ENCODE peak calls at places on chromosomes 3 and 15, in four cellular contexts. M is IMR-90, H is mesendoderm, G is H1. U is an unnamed sample. For H3K79me1, the result is how much of the 10 kb centered on the place peaks cover.

GRCh38 chr3:115912372-115912771 is 289.1 kb downstream of the GAP43 start:
- DNase-seq in M (peak), H (no peak), G (no peak), U (no peak)

GRCh38 chr3:123297627-123297899 is 95.8 kb downstream of the SEC22A start:
- DNase-seq in H (peak), G (no peak), M (no peak), U (no peak)

GRCh38 chr3:120126016-120126415 is 31.8 kb upstream of the GSK3B start:
- DNase-seq in M (no peak), H (no peak), G (no peak), U (no peak)

GRCh38 chr3:10435850-10436249 is 69.5 kb downstream of the ATP2B2 start:
- DNase-seq in M (no peak), G (no peak), H (no peak), U (no peak)

GRCh38 chr3:149968216-149968615 is 2.5 kb downstream of the PFN2 start:
- DNase-seq in H (peak), M (peak), G (no peak), U (no peak)

GRCh38 chr3:117954131-117954530 is 1080.5 kb downstream of the IGSF11 start:
- DNase-seq in M (no peak), G (no peak), H (no peak), U (no peak)

GRCh38 chr3:160686955-160687535 is 10.1 kb downstream of the ARL14 start:
- DNase-seq in M (peak), G (no peak), H (no peak), U (no peak)

GRCh38 chr3:72065236-72065635 is 280.3 kb upstream of the PROK2 start:
- DNase-seq in M (no peak), H (no peak), G (no peak), U (no peak)

GRCh38 chr15:25565470-25566264 is 126.8 kb upstream of the UBE3A start:
- DNase-seq in M (no peak), G (no peak), H (peak), U (no peak)

GRCh38 chr15:72685925-72686794 is at the start of the genes BBS4 and HIGD2B:
- DNase-seq in G (peak), M (peak), H (peak), U (peak)

GRCh38 chr15:57626713-57627440 is 35.2 kb downstream of the MYZAP start:
- DNase-seq in H (no peak), M (no peak), G (no peak), U (no peak)

GRCh38 chr15:38652998-38653397 is 88.4 kb upstream of the RASGRP1 start:
- DNase-seq in M (no peak), G (no peak), H (no peak), U (no peak)

GRCh38 chr3:194140520-194141414 is 4.8 kb downstream of the HES1 start:
- DNase-seq in M (no peak), G (no peak), H (peak), U (peak)

GRCh38 chr3:169026543-169027181 is 636.9 kb downstream of the MECOM start:
- DNase-seq in G (no peak), M (peak), H (no peak), U (no peak)

GRCh38 chr3:122944671-122945151 is 82.9 kb downstream of the SEMA5B start:
- DNase-seq in M (no peak), H (no peak), G (no peak), U (no peak)

GRCh38 chr3:9352917-9353823 is 9.7 kb upstream of the THUMPD3 start:
- DNase-seq in G (peak), M (peak), H (peak), U (peak)

GRCh38 chr3:41711656-41712055 is 250.2 kb downstream of the ULK4 start:
- DNase-seq in H (peak), G (no peak), M (peak), U (no peak)

GRCh38 chr3:129599607-129600006 is 6.9 kb downstream of the PLXND1 start:
- DNase-seq in M (peak), G (peak), H (peak), U (peak)

GRCh38 chr3:188975612-188976314 is 196.0 kb upstream of the TPRG1 start:
- DNase-seq in H (no peak), M (peak), G (no peak), U (no peak)

GRCh38 chr3:31041161-31041978 is 146.9 kb upstream of the GADL1 start:
- DNase-seq in G (peak), M (peak), H (peak), U (peak)

GRCh38 chr15:38531509-38531908 is 33.1 kb downstream of the RASGRP1 start:
- DNase-seq in H (no peak), G (no peak), M (peak), U (no peak)

GRCh38 chr15:73727330-73728018 is 25.7 kb downstream of the INSYN1 start:
- DNase-seq in M (peak), H (no peak), G (no peak), U (no peak)

GRCh38 chr3:13479332-13479581 is 849 bp upstream of the HDAC11 start:
- DNase-seq in M (no peak), G (no peak), H (no peak), U (no peak)
- H4K8ac ChIP-seq in M (peak), G (peak), H (no peak), U (no peak)

GRCh38 chr3:59572106-59572505 is 522.3 kb upstream of the CFAP20DC start:
- DNase-seq in H (no peak), M (peak), G (no peak), U (no peak)
- H4K5ac ChIP-seq in H (no peak), M (no peak), G (no peak), U (no peak)

GRCh38 chr3:175108613-175109151 is 249.5 kb downstream of the NAALADL2 start:
- DNase-seq in M (no peak), H (no peak), G (no peak), U (no peak)
- H3K79me1 ChIP-seq in M (under half), H (under half), G (under half), U (under half)

GRCh38 chr3:57227930-57228733 is 603 bp downstream of the APPL1 start:
- DNase-seq in M (peak), H (peak), G (no peak), U (peak)
- H4K8ac ChIP-seq in M (peak), H (no peak), G (peak), U (no peak)

GRCh38 chr15:62560943-62561571 is 396.0 kb upstream of the C2CD4B start:
- DNase-seq in M (no peak), H (peak), G (no peak), U (peak)
- H4K5ac ChIP-seq in M (no peak), H (no peak), G (no peak), U (no peak)

GRCh38 chr3:12963184-12963868 is 109.9 kb downstream of the IQSEC1 start:
- DNase-seq in M (no peak), G (no peak), H (no peak), U (no peak)

GRCh38 chr3:12963869-12964712 is 109.1 kb downstream of the IQSEC1 start:
- DNase-seq in G (no peak), M (peak), H (no peak), U (no peak)

GRCh38 chr3:12966847-12967750 is 106.1 kb downstream of the IQSEC1 start:
- DNase-seq in M (peak), H (peak), G (no peak), U (peak)

GRCh38 chr3:12965999-12966846 is 107.0 kb downstream of the IQSEC1 start:
- DNase-seq in M (no peak), G (no peak), H (no peak), U (no peak)

GRCh38 chr3:12964713-12965612 is 108.3 kb downstream of the IQSEC1 start:
- DNase-seq in G (no peak), M (no peak), H (no peak), U (no peak)
- H3K79me1 ChIP-seq in G (under half), M (under half), H (under half), U (under half)

DNA sequence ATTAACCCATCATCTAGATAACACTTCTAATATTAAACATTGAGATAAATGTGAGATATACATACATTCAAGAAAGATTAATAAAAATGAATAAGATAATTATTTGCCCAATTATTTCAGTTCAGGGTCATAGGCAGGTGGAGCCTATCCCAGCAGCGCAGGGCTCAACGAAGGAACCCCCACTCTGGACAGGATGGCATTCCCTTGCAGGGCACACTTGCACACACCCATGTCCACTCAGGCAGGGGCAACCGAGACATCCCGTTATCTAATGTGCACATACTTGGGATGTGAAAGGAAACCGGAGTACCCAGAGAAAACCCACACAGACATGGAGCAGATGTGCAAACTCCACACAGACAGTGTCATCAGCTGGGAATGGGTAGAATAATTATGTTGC is 175.4 kb upstream of the CMC1 start:
- DNase-seq in G (no peak), H (no peak), M (no peak), U (no peak)
- H4K8ac ChIP-seq in G (no peak), H (no peak), M (no peak), U (no peak)

DNA sequence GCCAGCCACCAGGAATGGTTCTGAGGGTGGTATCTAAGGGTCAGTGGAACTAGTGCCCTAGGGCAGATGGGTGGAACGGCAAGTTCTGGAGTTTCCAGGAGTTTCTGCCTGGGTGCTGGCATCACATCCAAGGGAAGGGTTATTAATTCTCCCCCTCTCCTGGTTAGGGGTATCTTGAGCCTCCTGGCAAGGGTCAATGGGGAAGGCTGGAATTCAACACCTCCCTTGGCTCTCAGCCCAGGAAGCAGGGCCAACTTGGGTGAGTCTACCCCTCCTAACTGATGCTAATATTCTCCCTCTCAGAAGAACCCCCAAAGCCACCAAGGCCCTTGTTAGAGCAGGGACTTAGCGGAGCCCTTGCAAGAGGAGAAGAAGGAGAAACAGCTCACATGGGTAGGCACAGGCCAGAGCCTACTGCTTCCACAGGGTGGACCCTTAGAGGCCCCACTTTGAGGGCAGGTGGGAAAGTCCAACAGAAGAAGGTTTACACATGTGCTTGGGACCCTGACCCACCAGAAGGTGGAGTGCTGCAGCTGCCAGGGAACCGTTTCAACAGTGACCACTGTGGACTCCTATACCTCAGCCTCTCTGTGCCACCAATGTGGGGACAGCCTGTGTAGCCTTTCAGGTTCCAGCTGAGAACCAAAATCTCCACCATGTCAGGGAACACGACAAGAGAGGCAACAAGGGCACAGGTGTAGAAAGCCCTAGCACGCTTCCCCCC is 3.3 kb downstream of the TMEM115 start:
- DNase-seq in M (no peak), G (no peak), H (no peak), U (no peak)
- H4K5ac ChIP-seq in M (no peak), G (no peak), H (no peak), U (no peak)

U was measured in H9.